ENCODE peak calls at places on chromosomes 2 and 18, in nine cellular contexts. One of them, this sample, is unnamed.

GRCh38 chr2:64562148-64562784 is 38.1 kb downstream of the AFTPH start:
- DNase-seq in CD8-positive, alpha-beta memory T cell: no peak
- DNase-seq in CD4-positive, alpha-beta T cell: no peak
- DNase-seq in psoas muscle: no peak
- DNase-seq in colonic mucosa: no peak
- DNase-seq in CD4-positive, CD25-positive, alpha-beta regulatory T cell: no peak
- DNase-seq in left lung: no peak
- DNase-seq in IMR-90: peak; percentile 22
- DNase-seq in K562: no peak
- DNase-seq in this sample: peak; percentile 34

GRCh38 chr18:62347091-62347506 is 22.0 kb downstream of the TNFRSF11A start:
- DNase-seq in psoas muscle: no peak
- DNase-seq in IMR-90: no peak
- DNase-seq in CD4-positive, CD25-positive, alpha-beta regulatory T cell: no peak
- DNase-seq in K562: no peak
- DNase-seq in CD4-positive, alpha-beta T cell: no peak
- DNase-seq in colonic mucosa: no peak
- DNase-seq in left lung: no peak
- DNase-seq in CD8-positive, alpha-beta memory T cell: no peak
- DNase-seq in this sample: no peak

GRCh38 chr2:171966268-171966667 is 33.5 kb upstream of the METAP1D start:
- DNase-seq in IMR-90: no peak
- DNase-seq in CD4-positive, alpha-beta T cell: no peak
- DNase-seq in K562: no peak
- DNase-seq in CD8-positive, alpha-beta memory T cell: no peak
- DNase-seq in left lung: no peak
- DNase-seq in CD4-positive, CD25-positive, alpha-beta regulatory T cell: no peak
- DNase-seq in colonic mucosa: no peak
- DNase-seq in psoas muscle: no peak
- DNase-seq in this sample: no peak

GRCh38 chr2:142975239-142975638 is 97.8 kb downstream of the KYNU start:
- DNase-seq in K562: no peak
- DNase-seq in psoas muscle: no peak
- DNase-seq in CD4-positive, alpha-beta T cell: no peak
- DNase-seq in left lung: no peak
- DNase-seq in CD4-positive, CD25-positive, alpha-beta regulatory T cell: no peak
- DNase-seq in IMR-90: no peak
- DNase-seq in CD8-positive, alpha-beta memory T cell: no peak
- DNase-seq in colonic mucosa: no peak
- DNase-seq in this sample: no peak

GRCh38 chr2:49860834-49861233 is 706.5 kb upstream of the FSHR start:
- DNase-seq in CD8-positive, alpha-beta memory T cell: no peak
- DNase-seq in CD4-positive, alpha-beta T cell: no peak
- DNase-seq in left lung: no peak
- DNase-seq in CD4-positive, CD25-positive, alpha-beta regulatory T cell: no peak
- DNase-seq in IMR-90: no peak
- DNase-seq in psoas muscle: no peak
- DNase-seq in colonic mucosa: no peak
- DNase-seq in K562: no peak
- DNase-seq in this sample: no peak

GRCh38 chr18:34531110-34531509 is 179.0 kb upstream of the DTNA start:
- DNase-seq in left lung: no peak
- DNase-seq in CD4-positive, CD25-positive, alpha-beta regulatory T cell: no peak
- DNase-seq in psoas muscle: no peak
- DNase-seq in K562: no peak
- DNase-seq in IMR-90: no peak
- DNase-seq in CD4-positive, alpha-beta T cell: no peak
- DNase-seq in CD8-positive, alpha-beta memory T cell: no peak
- DNase-seq in colonic mucosa: no peak
- DNase-seq in this sample: no peak

GRCh38 chr2:224585205-224586088 is at the start of gene CUL3:
- DNase-seq in CD4-positive, alpha-beta T cell: peak; percentile 100
- DNase-seq in K562: peak; percentile 95
- DNase-seq in psoas muscle: peak; percentile 99
- DNase-seq in left lung: peak; percentile 100
- DNase-seq in colonic mucosa: peak; percentile 100
- DNase-seq in CD8-positive, alpha-beta memory T cell: peak; percentile 99
- DNase-seq in CD4-positive, CD25-positive, alpha-beta regulatory T cell: peak; percentile 99
- DNase-seq in IMR-90: peak; percentile 96
- DNase-seq in this sample: peak; percentile 100

GRCh38 chr2:41234093-41234492 is 782.2 kb upstream of the SLC8A1 start:
- DNase-seq in colonic mucosa: no peak
- DNase-seq in CD4-positive, alpha-beta T cell: no peak
- DNase-seq in K562: no peak
- DNase-seq in left lung: no peak
- DNase-seq in IMR-90: no peak
- DNase-seq in CD4-positive, CD25-positive, alpha-beta regulatory T cell: no peak
- DNase-seq in CD8-positive, alpha-beta memory T cell: no peak
- DNase-seq in psoas muscle: no peak
- DNase-seq in this sample: no peak

GRCh38 chr2:107136749-107137148 is 250.8 kb upstream of the ST6GAL2 start:
- DNase-seq in K562: no peak
- DNase-seq in CD4-positive, CD25-positive, alpha-beta regulatory T cell: no peak
- DNase-seq in IMR-90: no peak
- DNase-seq in CD8-positive, alpha-beta memory T cell: no peak
- DNase-seq in psoas muscle: no peak
- DNase-seq in left lung: no peak
- DNase-seq in colonic mucosa: no peak
- DNase-seq in CD4-positive, alpha-beta T cell: no peak
- DNase-seq in this sample: no peak

GRCh38 chr2:168545439-168546082 is 89.5 kb downstream of the CERS6 start:
- DNase-seq in left lung: no peak
- DNase-seq in CD8-positive, alpha-beta memory T cell: no peak
- DNase-seq in psoas muscle: no peak
- DNase-seq in CD4-positive, alpha-beta T cell: no peak
- DNase-seq in IMR-90: peak; percentile 88
- DNase-seq in colonic mucosa: peak; percentile 40
- DNase-seq in CD4-positive, CD25-positive, alpha-beta regulatory T cell: no peak
- DNase-seq in K562: no peak
- DNase-seq in this sample: peak; percentile 41

GRCh38 chr2:105438104-105438929 is 39.5 kb upstream of the FHL2 start:
- DNase-seq in CD4-positive, alpha-beta T cell: no peak
- DNase-seq in CD4-positive, CD25-positive, alpha-beta regulatory T cell: no peak
- DNase-seq in psoas muscle: peak; percentile 70
- DNase-seq in left lung: no peak
- DNase-seq in IMR-90: peak; percentile 52
- DNase-seq in CD8-positive, alpha-beta memory T cell: no peak
- DNase-seq in K562: peak; percentile 63
- DNase-seq in colonic mucosa: peak; percentile 67
- DNase-seq in this sample: peak; percentile 99

GRCh38 chr2:45000921-45001628 is 8.2 kb downstream of the SIX2 start:
- DNase-seq in CD4-positive, alpha-beta T cell: no peak
- DNase-seq in CD4-positive, CD25-positive, alpha-beta regulatory T cell: no peak
- DNase-seq in colonic mucosa: no peak
- DNase-seq in K562: no peak
- DNase-seq in left lung: peak; percentile 82
- DNase-seq in CD8-positive, alpha-beta memory T cell: no peak
- DNase-seq in psoas muscle: peak; percentile 20
- DNase-seq in IMR-90: no peak
- DNase-seq in this sample: no peak

GRCh38 chr2:77512521-77512920 is 9.7 kb downstream of the LRRTM4 start:
- DNase-seq in left lung: no peak
- DNase-seq in colonic mucosa: no peak
- DNase-seq in IMR-90: no peak
- DNase-seq in psoas muscle: no peak
- DNase-seq in CD8-positive, alpha-beta memory T cell: no peak
- DNase-seq in CD4-positive, CD25-positive, alpha-beta regulatory T cell: no peak
- DNase-seq in CD4-positive, alpha-beta T cell: no peak
- DNase-seq in K562: no peak
- DNase-seq in this sample: no peak

GRCh38 chr18:50986360-50987087 is 18.7 kb downstream of the ELAC1 start:
- DNase-seq in colonic mucosa: no peak
- DNase-seq in CD4-positive, CD25-positive, alpha-beta regulatory T cell: no peak
- DNase-seq in CD8-positive, alpha-beta memory T cell: no peak
- DNase-seq in CD4-positive, alpha-beta T cell: no peak
- DNase-seq in left lung: no peak
- DNase-seq in psoas muscle: no peak
- DNase-seq in K562: no peak
- DNase-seq in IMR-90: peak; percentile 65
- DNase-seq in this sample: no peak

GRCh38 chr2:46163804-46164569 is 133.2 kb upstream of the EPAS1 start:
- DNase-seq in CD4-positive, CD25-positive, alpha-beta regulatory T cell: no peak
- DNase-seq in colonic mucosa: peak; percentile 54
- DNase-seq in CD4-positive, alpha-beta T cell: no peak
- DNase-seq in K562: no peak
- DNase-seq in psoas muscle: no peak
- DNase-seq in left lung: no peak
- DNase-seq in IMR-90: peak; percentile 33
- DNase-seq in CD8-positive, alpha-beta memory T cell: no peak
- DNase-seq in this sample: no peak

GRCh38 chr2:55051026-55051866 is 995 bp upstream of the RTN4 start:
- DNase-seq in CD8-positive, alpha-beta memory T cell: peak; percentile 22
- DNase-seq in CD4-positive, CD25-positive, alpha-beta regulatory T cell: peak; percentile 28
- DNase-seq in left lung: no peak
- DNase-seq in CD4-positive, alpha-beta T cell: no peak
- DNase-seq in IMR-90: peak; percentile 100
- DNase-seq in K562: peak; percentile 84
- DNase-seq in psoas muscle: peak; percentile 57
- DNase-seq in colonic mucosa: peak; percentile 63
- DNase-seq in this sample: peak; percentile 93

GRCh38 chr18:8990276-8991031 is 112.0 kb upstream of the NDUFV2 start:
- DNase-seq in CD4-positive, CD25-positive, alpha-beta regulatory T cell: no peak
- DNase-seq in psoas muscle: peak; percentile 80
- DNase-seq in K562: no peak
- DNase-seq in left lung: no peak
- DNase-seq in CD8-positive, alpha-beta memory T cell: no peak
- DNase-seq in colonic mucosa: no peak
- DNase-seq in CD4-positive, alpha-beta T cell: no peak
- DNase-seq in IMR-90: no peak
- DNase-seq in this sample: peak; percentile 8

GRCh38 chr18:2656237-2657042 is 914 bp downstream of the SMCHD1 start:
- DNase-seq in colonic mucosa: peak; percentile 72
- DNase-seq in CD4-positive, CD25-positive, alpha-beta regulatory T cell: peak; percentile 44
- DNase-seq in psoas muscle: peak; percentile 60
- DNase-seq in IMR-90: peak; percentile 31
- DNase-seq in CD4-positive, alpha-beta T cell: peak; percentile 17
- DNase-seq in CD8-positive, alpha-beta memory T cell: peak; percentile 58
- DNase-seq in left lung: peak; percentile 88
- DNase-seq in K562: peak; percentile 69
- DNase-seq in this sample: peak; percentile 52

GRCh38 chr2:162174778-162175177 is 22.7 kb upstream of the GCG start:
- DNase-seq in CD4-positive, CD25-positive, alpha-beta regulatory T cell: no peak
- DNase-seq in IMR-90: peak; percentile 85
- DNase-seq in psoas muscle: no peak
- DNase-seq in CD4-positive, alpha-beta T cell: no peak
- DNase-seq in left lung: no peak
- DNase-seq in colonic mucosa: no peak
- DNase-seq in CD8-positive, alpha-beta memory T cell: no peak
- DNase-seq in K562: no peak
- DNase-seq in this sample: no peak

GRCh38 chr2:38957972-38958371 is 68.3 kb downstream of the ARHGEF33 start:
- DNase-seq in colonic mucosa: no peak
- DNase-seq in CD4-positive, alpha-beta T cell: no peak
- DNase-seq in psoas muscle: no peak
- DNase-seq in K562: no peak
- DNase-seq in CD8-positive, alpha-beta memory T cell: no peak
- DNase-seq in CD4-positive, CD25-positive, alpha-beta regulatory T cell: no peak
- DNase-seq in IMR-90: no peak
- DNase-seq in left lung: no peak
- DNase-seq in this sample: no peak

GRCh38 chr2:25341753-25342371 is at the start of gene DNMT3A:
- DNase-seq in psoas muscle: peak; percentile 73
- DNase-seq in IMR-90: peak; percentile 55
- DNase-seq in CD4-positive, CD25-positive, alpha-beta regulatory T cell: peak; percentile 47
- DNase-seq in CD8-positive, alpha-beta memory T cell: peak; percentile 47
- DNase-seq in left lung: peak; percentile 93
- DNase-seq in K562: peak; percentile 78
- DNase-seq in colonic mucosa: peak; percentile 60
- DNase-seq in CD4-positive, alpha-beta T cell: peak; percentile 65
- DNase-seq in this sample: peak; percentile 77

GRCh38 chr2:231277962-231278361 is 79.5 kb downstream of the ARMC9 start:
- DNase-seq in psoas muscle: no peak
- DNase-seq in IMR-90: no peak
- DNase-seq in left lung: no peak
- DNase-seq in CD4-positive, alpha-beta T cell: no peak
- DNase-seq in CD8-positive, alpha-beta memory T cell: no peak
- DNase-seq in K562: no peak
- DNase-seq in CD4-positive, CD25-positive, alpha-beta regulatory T cell: no peak
- DNase-seq in colonic mucosa: no peak
- DNase-seq in this sample: no peak
- H3K27me3 ChIP-seq in psoas muscle: no peaks in the 10 kb centered on the region
- H3K27me3 ChIP-seq in IMR-90: no peaks in the 10 kb centered on the region
- H3K27me3 ChIP-seq in left lung: no peaks in the 10 kb centered on the region
- H3K27me3 ChIP-seq in CD4-positive, alpha-beta T cell: no peaks in the 10 kb centered on the region
- H3K27me3 ChIP-seq in CD8-positive, alpha-beta memory T cell: no peaks in the 10 kb centered on the region
- H3K27me3 ChIP-seq in K562: peaks cover 10% of the 10 kb centered on the region
- H3K27me3 ChIP-seq in CD4-positive, CD25-positive, alpha-beta regulatory T cell: no peaks in the 10 kb centered on the region
- H3K27me3 ChIP-seq in colonic mucosa: no peaks in the 10 kb centered on the region
- H3K27me3 ChIP-seq in this sample: no peaks in the 10 kb centered on the region

GRCh38 chr2:240163056-240163714 is 22.7 kb upstream of the OTOS start:
- DNase-seq in K562: no peak
- DNase-seq in IMR-90: no peak
- DNase-seq in CD4-positive, CD25-positive, alpha-beta regulatory T cell: no peak
- DNase-seq in psoas muscle: no peak
- DNase-seq in CD8-positive, alpha-beta memory T cell: no peak
- DNase-seq in CD4-positive, alpha-beta T cell: no peak
- DNase-seq in colonic mucosa: no peak
- DNase-seq in left lung: peak; percentile 48
- DNase-seq in this sample: no peak
- H3K27ac ChIP-seq in K562: no peak overlapping the region
- H3K27ac ChIP-seq in IMR-90: no peak overlapping the region
- H3K27ac ChIP-seq in CD4-positive, CD25-positive, alpha-beta regulatory T cell: no peak overlapping the region
- H3K27ac ChIP-seq in psoas muscle: no peak overlapping the region
- H3K27ac ChIP-seq in CD8-positive, alpha-beta memory T cell: no peak overlapping the region
- H3K27ac ChIP-seq in CD4-positive, alpha-beta T cell: no peak overlapping the region
- H3K27ac ChIP-seq in colonic mucosa: no peak overlapping the region
- H3K27ac ChIP-seq in left lung: no peak overlapping the region
- H3K27ac ChIP-seq in this sample: no peak overlapping the region

GRCh38 chr2:98350411-98350810 is 4.2 kb downstream of the CNGA3 start:
- DNase-seq in psoas muscle: no peak
- DNase-seq in CD4-positive, CD25-positive, alpha-beta regulatory T cell: no peak
- DNase-seq in K562: no peak
- DNase-seq in left lung: no peak
- DNase-seq in CD4-positive, alpha-beta T cell: no peak
- DNase-seq in IMR-90: no peak
- DNase-seq in colonic mucosa: no peak
- DNase-seq in CD8-positive, alpha-beta memory T cell: no peak
- DNase-seq in this sample: no peak
- H3K27me3 ChIP-seq in psoas muscle: no peaks in the 10 kb centered on the region
- H3K27me3 ChIP-seq in CD4-positive, CD25-positive, alpha-beta regulatory T cell: peaks cover 37% of the 10 kb centered on the region
- H3K27me3 ChIP-seq in K562: peaks cover 6% of the 10 kb centered on the region
- H3K27me3 ChIP-seq in left lung: peaks cover 37% of the 10 kb centered on the region
- H3K27me3 ChIP-seq in CD4-positive, alpha-beta T cell: peaks cover 52% of the 10 kb centered on the region
- H3K27me3 ChIP-seq in IMR-90: peaks cover 54% of the 10 kb centered on the region
- H3K27me3 ChIP-seq in colonic mucosa: peaks cover 33% of the 10 kb centered on the region
- H3K27me3 ChIP-seq in CD8-positive, alpha-beta memory T cell: peaks cover 18% of the 10 kb centered on the region
- H3K27me3 ChIP-seq in this sample: no peaks in the 10 kb centered on the region

DNA sequence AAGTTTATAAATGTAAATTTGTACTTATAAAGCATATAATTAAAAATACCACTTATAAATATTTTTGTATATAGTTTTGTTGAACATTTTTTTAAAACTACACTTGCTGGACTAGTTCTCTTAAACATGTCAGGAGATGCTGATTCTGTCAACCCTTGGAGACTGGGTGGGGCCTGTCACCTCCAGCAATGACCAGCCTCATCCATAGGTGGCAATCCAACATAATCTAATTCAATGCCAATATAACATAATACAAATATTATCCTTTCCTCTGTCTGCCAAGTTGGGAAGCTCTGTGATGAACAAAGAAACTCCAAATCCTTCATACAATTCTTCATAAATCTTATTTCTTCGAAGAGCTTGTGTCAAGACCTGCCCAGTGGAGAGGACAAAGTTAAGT is 140.4 kb downstream of the RBMS1 start:
- DNase-seq in CD4-positive, alpha-beta T cell: peak; percentile 12
- DNase-seq in CD8-positive, alpha-beta memory T cell: peak; percentile 11
- DNase-seq in colonic mucosa: no peak
- DNase-seq in K562: no peak
- DNase-seq in left lung: no peak
- DNase-seq in CD4-positive, CD25-positive, alpha-beta regulatory T cell: no peak
- DNase-seq in IMR-90: no peak
- DNase-seq in psoas muscle: no peak
- DNase-seq in this sample: no peak
- H3K27ac ChIP-seq in CD4-positive, alpha-beta T cell: no peak overlapping the region
- H3K27ac ChIP-seq in CD8-positive, alpha-beta memory T cell: no peak overlapping the region
- H3K27ac ChIP-seq in colonic mucosa: no peak overlapping the region
- H3K27ac ChIP-seq in K562: no peak overlapping the region
- H3K27ac ChIP-seq in left lung: peak overlapping the region; percentile 5
- H3K27ac ChIP-seq in CD4-positive, CD25-positive, alpha-beta regulatory T cell: no peak overlapping the region
- H3K27ac ChIP-seq in IMR-90: peak overlapping the region; percentile 55
- H3K27ac ChIP-seq in psoas muscle: no peak overlapping the region
- H3K27ac ChIP-seq in this sample: no peak overlapping the region

This sample was measured in SJCRH30.